ENCODE peak calls at places on chromosomes 12 and 14, in ten cellular contexts. One of them, this sample, is unnamed. For H3K4me1, the result is how much of the 10 kb centered on the place peaks cover.

GRCh38 chr12:32533971-32534590 is 134.7 kb downstream of the FGD4 start:
- DNase-seq in fibroblast of lung: peak
- DNase-seq in CD8-positive, alpha-beta memory T cell: no peak
- DNase-seq in Peyer's patch: peak
- DNase-seq in IMR-90: peak
- DNase-seq in psoas muscle: peak
- DNase-seq in iPS DF 6.9: no peak
- DNase-seq in mesenchymal stem cell: peak
- DNase-seq in neuronal stem cell: no peak
- DNase-seq in A549: peak
- DNase-seq in this sample: peak

GRCh38 chr12:100995201-100995600 is 200.6 kb downstream of the ANO4 start:
- DNase-seq in fibroblast of lung: no peak
- DNase-seq in CD8-positive, alpha-beta memory T cell: no peak
- DNase-seq in Peyer's patch: no peak
- DNase-seq in IMR-90: peak
- DNase-seq in psoas muscle: no peak
- DNase-seq in iPS DF 6.9: no peak
- DNase-seq in mesenchymal stem cell: no peak
- DNase-seq in neuronal stem cell: peak
- DNase-seq in A549: no peak
- DNase-seq in this sample: no peak

GRCh38 chr12:22334696-22335290 is at the start of gene ST8SIA1:
- DNase-seq in fibroblast of lung: peak
- DNase-seq in CD8-positive, alpha-beta memory T cell: peak
- DNase-seq in Peyer's patch: peak
- DNase-seq in IMR-90: no peak
- DNase-seq in psoas muscle: peak
- DNase-seq in iPS DF 6.9: no peak
- DNase-seq in mesenchymal stem cell: peak
- DNase-seq in neuronal stem cell: peak
- DNase-seq in A549: no peak
- DNase-seq in this sample: peak

GRCh38 chr14:100677925-100678765 is 48.5 kb upstream of the DLK1 start:
- DNase-seq in fibroblast of lung: peak
- DNase-seq in CD8-positive, alpha-beta memory T cell: no peak
- DNase-seq in Peyer's patch: peak
- DNase-seq in IMR-90: peak
- DNase-seq in psoas muscle: peak
- DNase-seq in iPS DF 6.9: no peak
- DNase-seq in mesenchymal stem cell: peak
- DNase-seq in neuronal stem cell: no peak
- DNase-seq in A549: no peak
- DNase-seq in this sample: no peak

GRCh38 chr12:40469736-40470135 is 222.5 kb upstream of the CNTN1 start:
- DNase-seq in fibroblast of lung: no peak
- DNase-seq in CD8-positive, alpha-beta memory T cell: no peak
- DNase-seq in Peyer's patch: no peak
- DNase-seq in IMR-90: no peak
- DNase-seq in psoas muscle: no peak
- DNase-seq in iPS DF 6.9: no peak
- DNase-seq in mesenchymal stem cell: no peak
- DNase-seq in neuronal stem cell: no peak
- DNase-seq in A549: no peak
- DNase-seq in this sample: no peak

GRCh38 chr12:27790179-27790578 is 10.1 kb upstream of the MANSC4 start:
- DNase-seq in fibroblast of lung: no peak
- DNase-seq in CD8-positive, alpha-beta memory T cell: no peak
- DNase-seq in Peyer's patch: no peak
- DNase-seq in IMR-90: peak
- DNase-seq in psoas muscle: no peak
- DNase-seq in iPS DF 6.9: no peak
- DNase-seq in mesenchymal stem cell: no peak
- DNase-seq in neuronal stem cell: no peak
- DNase-seq in A549: no peak
- DNase-seq in this sample: no peak

GRCh38 chr12:80862606-80863005 is 75.1 kb downstream of the LIN7A start:
- DNase-seq in fibroblast of lung: peak
- DNase-seq in CD8-positive, alpha-beta memory T cell: no peak
- DNase-seq in Peyer's patch: no peak
- DNase-seq in IMR-90: peak
- DNase-seq in psoas muscle: no peak
- DNase-seq in iPS DF 6.9: no peak
- DNase-seq in mesenchymal stem cell: peak
- DNase-seq in neuronal stem cell: no peak
- DNase-seq in A549: no peak
- DNase-seq in this sample: no peak

GRCh38 chr12:111435661-111436201 is 30.0 kb downstream of the SH2B3 start:
- DNase-seq in fibroblast of lung: no peak
- DNase-seq in CD8-positive, alpha-beta memory T cell: peak
- DNase-seq in Peyer's patch: no peak
- DNase-seq in IMR-90: no peak
- DNase-seq in psoas muscle: no peak
- DNase-seq in iPS DF 6.9: no peak
- DNase-seq in mesenchymal stem cell: no peak
- DNase-seq in neuronal stem cell: no peak
- DNase-seq in A549: no peak
- DNase-seq in this sample: no peak

GRCh38 chr12:14614704-14615121 is 47.0 kb upstream of the PLBD1 start:
- DNase-seq in fibroblast of lung: no peak
- DNase-seq in CD8-positive, alpha-beta memory T cell: no peak
- DNase-seq in Peyer's patch: no peak
- DNase-seq in IMR-90: no peak
- DNase-seq in psoas muscle: no peak
- DNase-seq in iPS DF 6.9: no peak
- DNase-seq in mesenchymal stem cell: no peak
- DNase-seq in neuronal stem cell: no peak
- DNase-seq in A549: no peak
- DNase-seq in this sample: no peak

GRCh38 chr14:104724407-104724980 is 465 bp downstream of the ADSS1 start:
- DNase-seq in fibroblast of lung: no peak
- DNase-seq in CD8-positive, alpha-beta memory T cell: no peak
- DNase-seq in Peyer's patch: peak
- DNase-seq in IMR-90: no peak
- DNase-seq in psoas muscle: peak
- DNase-seq in iPS DF 6.9: no peak
- DNase-seq in mesenchymal stem cell: no peak
- DNase-seq in neuronal stem cell: no peak
- DNase-seq in A549: peak
- DNase-seq in this sample: peak

GRCh38 chr14:91219505-91220389 is 24.8 kb downstream of the GPR68 start:
- DNase-seq in fibroblast of lung: no peak
- DNase-seq in CD8-positive, alpha-beta memory T cell: no peak
- DNase-seq in Peyer's patch: no peak
- DNase-seq in IMR-90: no peak
- DNase-seq in psoas muscle: no peak
- DNase-seq in iPS DF 6.9: no peak
- DNase-seq in mesenchymal stem cell: no peak
- DNase-seq in neuronal stem cell: no peak
- DNase-seq in A549: no peak
- DNase-seq in this sample: no peak

GRCh38 chr14:68816183-68816942 is 23.5 kb upstream of the ZFP36L1 start:
- DNase-seq in fibroblast of lung: peak
- DNase-seq in CD8-positive, alpha-beta memory T cell: peak
- DNase-seq in Peyer's patch: peak
- DNase-seq in IMR-90: peak
- DNase-seq in psoas muscle: peak
- DNase-seq in iPS DF 6.9: no peak
- DNase-seq in mesenchymal stem cell: peak
- DNase-seq in neuronal stem cell: peak
- DNase-seq in A549: peak
- DNase-seq in this sample: peak

GRCh38 chr14:67569651-67570290 is 30.3 kb downstream of the PIGH start:
- DNase-seq in fibroblast of lung: no peak
- DNase-seq in CD8-positive, alpha-beta memory T cell: no peak
- DNase-seq in Peyer's patch: peak
- DNase-seq in IMR-90: no peak
- DNase-seq in psoas muscle: no peak
- DNase-seq in iPS DF 6.9: no peak
- DNase-seq in mesenchymal stem cell: no peak
- DNase-seq in neuronal stem cell: no peak
- DNase-seq in A549: no peak
- DNase-seq in this sample: no peak

GRCh38 chr12:115470526-115470925 is 786.6 kb upstream of the TBX3 start:
- DNase-seq in fibroblast of lung: no peak
- DNase-seq in CD8-positive, alpha-beta memory T cell: no peak
- DNase-seq in Peyer's patch: peak
- DNase-seq in IMR-90: no peak
- DNase-seq in psoas muscle: no peak
- DNase-seq in iPS DF 6.9: no peak
- DNase-seq in mesenchymal stem cell: no peak
- DNase-seq in neuronal stem cell: no peak
- DNase-seq in A549: no peak
- DNase-seq in this sample: peak

GRCh38 chr12:104506691-104507401 is 50.1 kb downstream of the CHST11 start:
- DNase-seq in fibroblast of lung: no peak
- DNase-seq in CD8-positive, alpha-beta memory T cell: no peak
- DNase-seq in Peyer's patch: no peak
- DNase-seq in IMR-90: no peak
- DNase-seq in psoas muscle: no peak
- DNase-seq in iPS DF 6.9: no peak
- DNase-seq in mesenchymal stem cell: no peak
- DNase-seq in neuronal stem cell: no peak
- DNase-seq in A549: no peak
- DNase-seq in this sample: no peak

GRCh38 chr12:19967486-19967885 is 400.9 kb upstream of the PDE3A start:
- DNase-seq in fibroblast of lung: peak
- DNase-seq in CD8-positive, alpha-beta memory T cell: no peak
- DNase-seq in Peyer's patch: no peak
- DNase-seq in IMR-90: peak
- DNase-seq in psoas muscle: no peak
- DNase-seq in iPS DF 6.9: no peak
- DNase-seq in mesenchymal stem cell: peak
- DNase-seq in neuronal stem cell: no peak
- DNase-seq in A549: peak
- DNase-seq in this sample: no peak

GRCh38 chr14:64801800-64802199 is 77.9 kb downstream of the SPTB start:
- DNase-seq in fibroblast of lung: no peak
- DNase-seq in CD8-positive, alpha-beta memory T cell: no peak
- DNase-seq in Peyer's patch: no peak
- DNase-seq in IMR-90: peak
- DNase-seq in psoas muscle: no peak
- DNase-seq in iPS DF 6.9: no peak
- DNase-seq in mesenchymal stem cell: peak
- DNase-seq in neuronal stem cell: peak
- DNase-seq in A549: peak
- DNase-seq in this sample: no peak

GRCh38 chr14:101781240-101782061 is 19.9 kb downstream of the PPP2R5C start:
- DNase-seq in fibroblast of lung: no peak
- DNase-seq in CD8-positive, alpha-beta memory T cell: no peak
- DNase-seq in Peyer's patch: no peak
- DNase-seq in IMR-90: no peak
- DNase-seq in psoas muscle: no peak
- DNase-seq in iPS DF 6.9: no peak
- DNase-seq in mesenchymal stem cell: peak
- DNase-seq in neuronal stem cell: no peak
- DNase-seq in A549: no peak
- DNase-seq in this sample: no peak

GRCh38 chr12:109822951-109823411 is 10.2 kb downstream of the TRPV4 start:
- DNase-seq in fibroblast of lung: no peak
- DNase-seq in CD8-positive, alpha-beta memory T cell: no peak
- DNase-seq in Peyer's patch: no peak
- DNase-seq in IMR-90: no peak
- DNase-seq in psoas muscle: no peak
- DNase-seq in iPS DF 6.9: no peak
- DNase-seq in mesenchymal stem cell: no peak
- DNase-seq in neuronal stem cell: no peak
- DNase-seq in A549: peak
- DNase-seq in this sample: no peak
- H3K4me1 ChIP-seq in fibroblast of lung: under half
- H3K4me1 ChIP-seq in CD8-positive, alpha-beta memory T cell: under half
- H3K4me1 ChIP-seq in Peyer's patch: under half
- H3K4me1 ChIP-seq in IMR-90: under half
- H3K4me1 ChIP-seq in psoas muscle: under half
- H3K4me1 ChIP-seq in iPS DF 6.9: under half
- H3K4me1 ChIP-seq in mesenchymal stem cell: under half
- H3K4me1 ChIP-seq in neuronal stem cell: under half
- H3K4me1 ChIP-seq in A549: under half
- H3K4me1 ChIP-seq in this sample: under half

GRCh38 chr12:74985986-74986319 is 223.7 kb downstream of the KCNC2 start:
- DNase-seq in fibroblast of lung: no peak
- DNase-seq in CD8-positive, alpha-beta memory T cell: no peak
- DNase-seq in Peyer's patch: peak
- DNase-seq in IMR-90: no peak
- DNase-seq in psoas muscle: no peak
- DNase-seq in iPS DF 6.9: no peak
- DNase-seq in mesenchymal stem cell: no peak
- DNase-seq in neuronal stem cell: no peak
- DNase-seq in A549: no peak
- DNase-seq in this sample: no peak
- H3K27ac ChIP-seq in fibroblast of lung: no peak
- H3K27ac ChIP-seq in CD8-positive, alpha-beta memory T cell: no peak
- H3K27ac ChIP-seq in Peyer's patch: no peak
- H3K27ac ChIP-seq in IMR-90: no peak
- H3K27ac ChIP-seq in psoas muscle: no peak
- H3K27ac ChIP-seq in iPS DF 6.9: no peak
- H3K27ac ChIP-seq in mesenchymal stem cell: no peak
- H3K27ac ChIP-seq in neuronal stem cell: no peak
- H3K27ac ChIP-seq in A549: no peak
- H3K27ac ChIP-seq in this sample: no peak

DNA sequence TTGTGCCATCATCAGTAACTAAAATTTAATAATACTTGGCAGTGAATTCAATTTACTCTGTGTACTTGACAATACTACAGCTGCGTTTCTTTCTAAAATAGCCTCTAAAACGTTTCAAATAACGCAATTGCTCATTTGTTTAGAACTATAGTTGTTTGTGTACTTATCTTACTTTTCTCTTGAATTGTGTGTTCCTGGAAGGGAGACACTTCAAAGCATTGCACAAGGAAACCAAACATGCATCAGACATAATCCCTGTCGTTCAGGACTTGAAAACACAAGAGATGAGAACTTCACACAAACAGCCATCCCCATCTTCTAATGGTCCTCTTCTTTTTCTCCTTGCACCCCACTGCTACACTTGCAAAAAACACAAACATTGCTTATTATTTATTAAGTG is 38.4 kb downstream of the PTGER2 start:
- DNase-seq in fibroblast of lung: peak
- DNase-seq in CD8-positive, alpha-beta memory T cell: no peak
- DNase-seq in Peyer's patch: no peak
- DNase-seq in IMR-90: peak
- DNase-seq in psoas muscle: no peak
- DNase-seq in iPS DF 6.9: no peak
- DNase-seq in mesenchymal stem cell: peak
- DNase-seq in neuronal stem cell: no peak
- DNase-seq in A549: peak
- DNase-seq in this sample: peak
- H3K4me1 ChIP-seq in fibroblast of lung: under half
- H3K4me1 ChIP-seq in CD8-positive, alpha-beta memory T cell: half or more
- H3K4me1 ChIP-seq in Peyer's patch: under half
- H3K4me1 ChIP-seq in IMR-90: under half
- H3K4me1 ChIP-seq in psoas muscle: under half
- H3K4me1 ChIP-seq in iPS DF 6.9: under half
- H3K4me1 ChIP-seq in mesenchymal stem cell: under half
- H3K4me1 ChIP-seq in neuronal stem cell: under half
- H3K4me1 ChIP-seq in A549: half or more
- H3K4me1 ChIP-seq in this sample: under half

DNA sequence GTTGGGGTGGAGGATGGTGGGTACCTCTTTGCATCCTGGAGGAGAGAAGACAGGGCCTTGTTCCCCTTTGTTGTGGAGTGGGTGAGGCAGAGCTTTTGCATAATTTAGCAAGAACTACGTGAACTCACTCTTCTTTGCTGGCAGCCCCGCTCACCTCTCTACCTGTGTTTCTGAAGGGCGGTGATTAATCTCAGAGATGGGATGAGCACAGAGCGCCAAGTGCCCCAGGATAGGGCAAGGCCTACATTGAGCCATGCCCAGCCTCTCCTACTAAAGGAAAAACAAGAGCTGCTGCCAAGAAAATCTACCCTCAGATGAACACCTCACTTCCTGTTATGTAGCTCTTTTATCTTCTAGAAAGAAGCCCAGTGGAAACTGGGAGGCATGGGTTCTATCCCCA is 1120.0 kb downstream of the VRK1 start:
- DNase-seq in fibroblast of lung: no peak
- DNase-seq in CD8-positive, alpha-beta memory T cell: no peak
- DNase-seq in Peyer's patch: no peak
- DNase-seq in IMR-90: no peak
- DNase-seq in psoas muscle: no peak
- DNase-seq in iPS DF 6.9: no peak
- DNase-seq in mesenchymal stem cell: no peak
- DNase-seq in neuronal stem cell: no peak
- DNase-seq in A549: no peak
- DNase-seq in this sample: no peak
- H3K27ac ChIP-seq in fibroblast of lung: no peak
- H3K27ac ChIP-seq in CD8-positive, alpha-beta memory T cell: no peak
- H3K27ac ChIP-seq in Peyer's patch: no peak
- H3K27ac ChIP-seq in IMR-90: no peak
- H3K27ac ChIP-seq in psoas muscle: no peak
- H3K27ac ChIP-seq in iPS DF 6.9: no peak
- H3K27ac ChIP-seq in mesenchymal stem cell: no peak
- H3K27ac ChIP-seq in neuronal stem cell: no peak
- H3K27ac ChIP-seq in A549: no peak
- H3K27ac ChIP-seq in this sample: no peak

This sample was measured in small intestine.